ENCODE peak calls at places on chromosome 16, in four cellular contexts. One of them, this sample, is unnamed.

GRCh38 chr16:85570213-85570734 is 42.8 kb upstream of the GSE1 start:
- DNase-seq in HepG2: no peak
- DNase-seq in H1: no peak
- DNase-seq in GM12878: no peak
- DNase-seq in this sample: no peak

GRCh38 chr16:65547799-65548446 is 426.1 kb upstream of the CDH11 start:
- DNase-seq in GM12878: no peak
- DNase-seq in H1: no peak
- DNase-seq in HepG2: no peak
- DNase-seq in this sample: no peak

GRCh38 chr16:20853076-20853597 is 46.8 kb downstream of the REXO5 start:
- DNase-seq in HepG2: no peak
- DNase-seq in H1: no peak
- DNase-seq in GM12878: no peak
- DNase-seq in this sample: no peak

GRCh38 chr16:62404857-62405611 is 368.8 kb upstream of the CDH8 start:
- DNase-seq in HepG2: no peak
- DNase-seq in GM12878: no peak
- DNase-seq in H1: peak; percentile 46
- DNase-seq in this sample: no peak

GRCh38 chr16:3304370-3304769 is 860 bp downstream of the TIGD7 start:
- DNase-seq in HepG2: no peak
- DNase-seq in GM12878: no peak
- DNase-seq in H1: no peak
- DNase-seq in this sample: no peak

GRCh38 chr16:13453325-13453724 is 466.6 kb upstream of the ERCC4 start:
- DNase-seq in GM12878: no peak
- DNase-seq in HepG2: no peak
- DNase-seq in H1: no peak
- DNase-seq in this sample: no peak

GRCh38 chr16:65125322-65125721 is 3.5 kb upstream of the CDH11 start:
- DNase-seq in GM12878: no peak
- DNase-seq in H1: no peak
- DNase-seq in HepG2: peak; percentile 10
- DNase-seq in this sample: no peak

GRCh38 chr16:81994485-81994884 is 16.8 kb downstream of the SDR42E1 start:
- DNase-seq in GM12878: no peak
- DNase-seq in HepG2: no peak
- DNase-seq in H1: no peak
- DNase-seq in this sample: peak; percentile 17

GRCh38 chr16:14015461-14015860 is 55.7 kb upstream of the MRTFB start:
- DNase-seq in HepG2: no peak
- DNase-seq in GM12878: no peak
- DNase-seq in H1: no peak
- DNase-seq in this sample: no peak

GRCh38 chr16:15055141-15056053 is 477 bp downstream of the NTAN1 start:
- DNase-seq in GM12878: no peak
- DNase-seq in H1: peak; percentile 85
- DNase-seq in HepG2: peak; percentile 34
- DNase-seq in this sample: no peak

GRCh38 chr16:14004031-14004718 is 66.9 kb upstream of the MRTFB start:
- DNase-seq in H1: no peak
- DNase-seq in HepG2: no peak
- DNase-seq in GM12878: no peak
- DNase-seq in this sample: no peak

GRCh38 chr16:65548470-65548869 is 426.6 kb upstream of the CDH11 start:
- DNase-seq in GM12878: no peak
- DNase-seq in HepG2: no peak
- DNase-seq in H1: no peak
- DNase-seq in this sample: no peak

GRCh38 chr16:76639685-76640289 is 362.6 kb downstream of the CNTNAP4 start:
- DNase-seq in HepG2: peak; percentile 47
- DNase-seq in H1: peak; percentile 54
- DNase-seq in GM12878: no peak
- DNase-seq in this sample: peak; percentile 12

GRCh38 chr16:86508947-86509758 is 1.2 kb upstream of the FOXF1 start:
- DNase-seq in H1: peak; percentile 69
- DNase-seq in GM12878: no peak
- DNase-seq in HepG2: no peak
- DNase-seq in this sample: peak; percentile 41

GRCh38 chr16:24834459-24835335 is 11.1 kb upstream of the SLC5A11 start:
- DNase-seq in H1: peak; percentile 55
- DNase-seq in GM12878: no peak
- DNase-seq in HepG2: peak; percentile 62
- DNase-seq in this sample: peak; percentile 47

GRCh38 chr16:86245351-86245750 is 265.0 kb upstream of the FOXF1 start:
- DNase-seq in H1: no peak
- DNase-seq in HepG2: no peak
- DNase-seq in GM12878: no peak
- DNase-seq in this sample: no peak

GRCh38 chr16:31700200-31700529 is 172.5 kb downstream of the AHSP start:
- DNase-seq in HepG2: no peak
- DNase-seq in GM12878: no peak
- DNase-seq in H1: no peak
- DNase-seq in this sample: peak; percentile 77

GRCh38 chr16:27826081-27826892 is 237.2 kb downstream of the GSG1L start:
- DNase-seq in HepG2: no peak
- DNase-seq in H1: no peak
- DNase-seq in GM12878: no peak
- DNase-seq in this sample: no peak

GRCh38 chr16:19130852-19131808 is 17.4 kb downstream of the ITPRIPL2 start:
- DNase-seq in H1: no peak
- DNase-seq in GM12878: no peak
- DNase-seq in HepG2: no peak
- DNase-seq in this sample: no peak

GRCh38 chr16:27189335-27189972 is 13.9 kb upstream of the KDM8 start:
- DNase-seq in GM12878: no peak
- DNase-seq in H1: peak; percentile 52
- DNase-seq in HepG2: no peak
- DNase-seq in this sample: no peak

GRCh38 chr16:55297062-55297909 is 26.7 kb upstream of the IRX6 start:
- DNase-seq in H1: no peak
- DNase-seq in GM12878: no peak
- DNase-seq in HepG2: no peak
- DNase-seq in this sample: peak; percentile 29

GRCh38 chr16:12131755-12132154 is 155.2 kb downstream of the SNX29 start:
- DNase-seq in H1: no peak
- DNase-seq in HepG2: no peak
- DNase-seq in GM12878: no peak
- DNase-seq in this sample: no peak

GRCh38 chr16:57045694-57046381 is 46.5 kb upstream of the CPNE2 start:
- DNase-seq in H1: peak; percentile 84
- DNase-seq in GM12878: peak; percentile 55
- DNase-seq in HepG2: peak; percentile 71
- DNase-seq in this sample: peak; percentile 80

GRCh38 chr16:528111-529011 is 849 bp downstream of the CAPN15 start:
- DNase-seq in H1: no peak
- DNase-seq in HepG2: no peak
- DNase-seq in GM12878: no peak
- DNase-seq in this sample: no peak

GRCh38 chr16:3013491-3013951 is 798 bp downstream of the CLDN9 start:
- DNase-seq in GM12878: no peak
- DNase-seq in H1: no peak
- DNase-seq in HepG2: no peak
- DNase-seq in this sample: no peak

GRCh38 chr16:50742521-50743150 is 750 bp downstream of the CYLD start:
- DNase-seq in GM12878: no peak
- DNase-seq in H1: peak; percentile 56
- DNase-seq in HepG2: no peak
- DNase-seq in this sample: peak; percentile 25

GRCh38 chr16:28010671-28011070 is 52.8 kb downstream of the GSG1L start:
- DNase-seq in GM12878: no peak
- DNase-seq in H1: no peak
- DNase-seq in HepG2: no peak
- DNase-seq in this sample: no peak

GRCh38 chr16:23611936-23612335 is 15.8 kb upstream of the NDUFAB1 start:
- DNase-seq in GM12878: no peak
- DNase-seq in HepG2: no peak
- DNase-seq in H1: no peak
- DNase-seq in this sample: no peak

GRCh38 chr16:2005646-2006045 is 4.0 kb downstream of the ZNF598 start:
- DNase-seq in GM12878: no peak
- DNase-seq in HepG2: no peak
- DNase-seq in H1: no peak
- DNase-seq in this sample: no peak

GRCh38 chr16:54447606-54448440 is 161.2 kb upstream of the IRX3 start:
- DNase-seq in GM12878: no peak
- DNase-seq in HepG2: no peak
- DNase-seq in H1: no peak
- DNase-seq in this sample: no peak

GRCh38 chr16:85820604-85821372 is 21.3 kb downstream of the COX4I1 start:
- DNase-seq in H1: no peak
- DNase-seq in GM12878: no peak
- DNase-seq in HepG2: no peak
- DNase-seq in this sample: no peak

GRCh38 chr16:31920373-31920772 is 46.8 kb downstream of the ZNF267 start:
- DNase-seq in GM12878: no peak
- DNase-seq in H1: no peak
- DNase-seq in HepG2: no peak
- DNase-seq in this sample: no peak

GRCh38 chr16:1712791-1713261 is 6.8 kb downstream of the MAPK8IP3 start:
- DNase-seq in HepG2: no peak
- DNase-seq in H1: no peak
- DNase-seq in GM12878: no peak
- DNase-seq in this sample: no peak

GRCh38 chr16:22618842-22619241 is 108.2 kb downstream of the NPIPB5 start:
- DNase-seq in H1: peak; percentile 22
- DNase-seq in GM12878: no peak
- DNase-seq in HepG2: no peak
- DNase-seq in this sample: no peak

GRCh38 chr16:17499223-17499902 is 28.6 kb upstream of the XYLT1 start:
- DNase-seq in HepG2: no peak
- DNase-seq in GM12878: no peak
- DNase-seq in H1: no peak
- DNase-seq in this sample: no peak

GRCh38 chr16:83968483-83968865 is 430 bp downstream of the NECAB2 start:
- DNase-seq in H1: no peak
- DNase-seq in HepG2: no peak
- DNase-seq in GM12878: no peak
- DNase-seq in this sample: peak; percentile 56

GRCh38 chr16:83966153-83966696 is 1.8 kb upstream of the NECAB2 start:
- DNase-seq in GM12878: no peak
- DNase-seq in H1: no peak
- DNase-seq in HepG2: no peak
- DNase-seq in this sample: no peak

GRCh38 chr16:83967091-83967490 is 953 bp upstream of the NECAB2 start:
- DNase-seq in GM12878: no peak
- DNase-seq in HepG2: no peak
- DNase-seq in H1: no peak
- DNase-seq in this sample: no peak

GRCh38 chr16:83968891-83969672 is 1.0 kb downstream of the NECAB2 start:
- DNase-seq in GM12878: no peak
- DNase-seq in H1: no peak
- DNase-seq in HepG2: no peak
- DNase-seq in this sample: no peak

GRCh38 chr16:83967838-83968482 is at the start of gene NECAB2:
- DNase-seq in H1: peak; percentile 74
- DNase-seq in HepG2: no peak
- DNase-seq in GM12878: no peak
- DNase-seq in this sample: peak; percentile 81
- TF ChIP-seq SUZ12 in H1: no peak
- TF ChIP-seq SUZ12 in HepG2: no peak
- TF ChIP-seq SUZ12 in GM12878: no peak
- TF ChIP-seq SUZ12 in this sample: no peak

GRCh38 chr16:10180771-10181163 is 1.5 kb downstream of the GRIN2A start:
- DNase-seq in GM12878: no peak
- DNase-seq in H1: peak; percentile 93
- DNase-seq in HepG2: peak; percentile 57
- DNase-seq in this sample: peak; percentile 61
- TF ChIP-seq SP1 in GM12878: no peak
- TF ChIP-seq SP1 in H1: no peak
- TF ChIP-seq SP1 in HepG2: no peak
- TF ChIP-seq SP1 in this sample: no peak

DNA sequence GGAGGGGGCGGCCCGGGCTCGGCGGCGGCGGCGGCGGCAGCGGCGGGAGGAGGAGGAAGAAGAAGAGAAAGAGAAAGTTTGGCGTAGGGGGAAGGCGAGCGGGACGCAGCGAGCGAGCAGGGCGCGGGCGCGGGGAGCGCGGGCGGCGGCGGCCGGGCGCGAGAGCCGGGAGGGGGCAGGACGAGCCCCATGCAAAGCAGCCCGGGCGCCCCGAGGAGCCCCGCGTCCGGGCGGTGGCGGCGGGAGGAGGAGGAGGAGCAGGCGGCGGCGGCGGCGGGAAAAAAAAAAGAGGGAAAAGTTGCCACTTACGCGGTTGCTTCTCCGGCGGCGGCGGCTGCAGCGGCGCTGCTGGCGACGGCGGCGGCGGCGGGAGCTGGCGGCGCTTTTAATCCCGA is 10.3 kb upstream of the ZFHX3 start:
- DNase-seq in HepG2: no peak
- DNase-seq in GM12878: no peak
- DNase-seq in H1: peak; percentile 65
- DNase-seq in this sample: no peak
- TF ChIP-seq SUZ12 in HepG2: no peak
- TF ChIP-seq SUZ12 in GM12878: no peak
- TF ChIP-seq SUZ12 in H1: no peak
- TF ChIP-seq SUZ12 in this sample: no peak

GRCh38 chr16:75019586-75019985 is 20.8 kb downstream of the ZNRF1 start:
- DNase-seq in GM12878: no peak
- DNase-seq in HepG2: no peak
- DNase-seq in H1: no peak
- DNase-seq in this sample: no peak
- TF ChIP-seq SP1 in GM12878: no peak
- TF ChIP-seq SP1 in HepG2: no peak
- TF ChIP-seq SP1 in H1: no peak
- TF ChIP-seq SP1 in this sample: no peak

GRCh38 chr16:83355570-83356218 is 452.1 kb upstream of the HSBP1 start:
- DNase-seq in GM12878: no peak
- DNase-seq in H1: no peak
- DNase-seq in HepG2: no peak
- DNase-seq in this sample: no peak

GRCh38 chr16:83353241-83353640 is 454.5 kb upstream of the HSBP1 start:
- DNase-seq in GM12878: no peak
- DNase-seq in HepG2: no peak
- DNase-seq in H1: no peak
- DNase-seq in this sample: no peak

GRCh38 chr16:83354015-83354414 is 453.8 kb upstream of the HSBP1 start:
- DNase-seq in HepG2: no peak
- DNase-seq in GM12878: no peak
- DNase-seq in H1: no peak
- DNase-seq in this sample: no peak

GRCh38 chr16:83356986-83357385 is 450.8 kb upstream of the HSBP1 start:
- DNase-seq in H1: no peak
- DNase-seq in GM12878: no peak
- DNase-seq in HepG2: no peak
- DNase-seq in this sample: no peak

DNA sequence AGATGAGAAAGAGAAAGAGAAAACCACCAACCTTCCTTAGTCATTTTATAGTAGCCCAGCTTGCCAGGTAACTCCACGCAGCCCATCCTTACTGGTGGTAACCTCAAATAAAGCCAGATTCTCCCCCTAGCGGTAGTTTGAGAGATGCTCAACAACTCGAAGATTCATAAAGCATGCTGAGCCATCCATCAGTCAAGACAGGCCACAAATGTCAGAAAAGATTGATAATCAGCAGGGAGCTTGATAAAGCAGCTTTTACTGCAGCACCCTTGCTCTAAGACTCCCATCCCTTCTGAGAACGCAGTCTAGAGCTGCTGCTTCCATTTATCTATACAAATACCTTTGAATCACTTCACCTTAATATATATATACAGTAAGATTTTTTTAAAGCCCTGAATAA is 451.5 kb upstream of the HSBP1 start:
- DNase-seq in GM12878: no peak
- DNase-seq in HepG2: peak; percentile 56
- DNase-seq in H1: no peak
- DNase-seq in this sample: peak; percentile 51
- TF ChIP-seq SUZ12 in GM12878: no peak
- TF ChIP-seq SUZ12 in HepG2: no peak
- TF ChIP-seq SUZ12 in H1: no peak
- TF ChIP-seq SUZ12 in this sample: no peak